ENCODE peak calls at places on chromosome 19, in six cellular contexts. D is uterus, O is thoracic aorta, J is psoas muscle, G is Panc1, U is right lobe of liver. N is an unnamed sample.

GRCh38 chr19:9881720-9882119 is 46.6 kb downstream of the PIN1 start:
- DNase-seq in D (no peak), U (no peak), J (no peak), G (no peak), O (no peak), N (no peak)

GRCh38 chr19:31261019-31261595 is 88.1 kb downstream of the TSHZ3 start:
- DNase-seq in O (no peak), G (no peak), J (no peak), D (peak; percentile 18), U (no peak), N (no peak)

GRCh38 chr19:16106121-16106520 is 5.6 kb upstream of the RAB8A start:
- DNase-seq in G (peak; percentile 36), U (no peak), O (no peak), D (no peak), J (no peak), N (no peak)

GRCh38 chr19:7869910-7870511 is 4.2 kb downstream of the PRR36 start:
- DNase-seq in J (peak; percentile 55), G (no peak), U (no peak), O (no peak), D (peak; percentile 55), N (no peak)

GRCh38 chr19:7397687-7398086 is 49.0 kb downstream of the ARHGEF18 start:
- DNase-seq in U (no peak), D (no peak), J (no peak), G (peak; percentile 81), O (no peak), N (no peak)

GRCh38 chr19:10654610-10655456 is 687 bp downstream of the ILF3 start:
- DNase-seq in D (peak; percentile 61), U (peak; percentile 57), J (no peak), O (no peak), G (no peak), N (peak; percentile 50)

GRCh38 chr19:58554494-58555368 is at the start of gene CHMP2A:
- DNase-seq in G (peak; percentile 81), U (peak; percentile 99), D (peak; percentile 99), O (peak; percentile 93), J (peak; percentile 99), N (peak; percentile 98)

GRCh38 chr19:58154679-58155648 is 4.4 kb upstream of the ZNF329 start:
- DNase-seq in J (peak; percentile 97), G (peak; percentile 10), U (peak; percentile 96), D (peak; percentile 98), O (peak; percentile 74), N (peak; percentile 93)

GRCh38 chr19:33373701-33374405 is at the start of gene CEBPG:
- DNase-seq in D (peak; percentile 67), O (no peak), U (peak; percentile 68), G (no peak), J (peak; percentile 71), N (no peak)

GRCh38 chr19:46069841-46070341 is 29.1 kb upstream of the IGFL4 start:
- DNase-seq in J (no peak), D (no peak), O (no peak), G (no peak), U (no peak), N (no peak)

DNA sequence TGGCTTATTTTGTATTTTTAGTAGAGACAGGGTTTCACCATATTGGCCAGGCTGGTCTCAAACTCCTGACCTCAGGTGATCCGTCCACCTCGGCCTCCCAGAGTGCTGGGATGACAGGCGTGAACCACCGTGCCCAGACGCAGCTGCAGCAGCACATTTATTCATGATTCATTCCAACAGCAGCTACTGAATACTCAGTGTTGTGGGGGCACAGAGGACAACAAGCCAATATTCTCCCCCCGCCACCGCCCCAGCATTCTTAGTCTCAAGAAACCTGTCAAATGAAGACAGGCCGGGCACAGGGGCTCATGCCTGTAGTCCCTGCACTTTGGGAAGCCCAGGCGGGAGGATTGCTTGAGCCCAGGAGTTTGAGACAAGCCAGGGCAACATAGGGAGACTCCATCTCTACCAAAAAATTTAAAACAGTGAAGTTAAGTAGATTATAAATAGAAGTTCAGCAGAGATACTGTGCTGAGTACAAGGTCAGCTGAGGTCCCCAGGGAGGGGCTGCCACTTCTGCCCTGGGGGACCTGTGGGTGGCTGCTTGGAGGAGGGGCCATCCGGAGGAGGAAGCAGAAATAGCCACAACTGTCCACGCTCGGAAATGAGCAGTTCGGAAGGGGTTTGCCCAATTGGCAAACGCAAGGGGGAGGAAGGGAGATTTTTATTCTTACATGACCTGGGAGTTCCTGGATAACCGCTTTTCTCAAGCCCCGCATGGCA is 4.3 kb downstream of the DOT1L start:
- DNase-seq in O (peak; percentile 71), G (no peak), U (peak; percentile 69), J (peak; percentile 79), D (peak; percentile 57), N (no peak)
- H3K9me3 ChIP-seq in O (no peaks in the 10 kb centered on the region), G (no peaks in the 10 kb centered on the region), U (no peaks in the 10 kb centered on the region), J (no peaks in the 10 kb centered on the region), D (no peaks in the 10 kb centered on the region), N (no peaks in the 10 kb centered on the region)

GRCh38 chr19:4525563-4526002 is 7.3 kb upstream of the PLIN4 start:
- DNase-seq in U (peak; percentile 33), D (no peak), J (no peak), G (no peak), O (no peak), N (no peak)

GRCh38 chr19:4523306-4524110 is 5.2 kb upstream of the PLIN4 start:
- DNase-seq in U (peak; percentile 74), D (no peak), J (peak; percentile 71), O (no peak), G (peak; percentile 20), N (no peak)

GRCh38 chr19:4522291-4523002 is 4.2 kb upstream of the PLIN4 start:
- DNase-seq in O (no peak), D (no peak), J (no peak), U (no peak), G (no peak), N (no peak)

GRCh38 chr19:4521888-4522242 is 3.6 kb upstream of the PLIN4 start:
- DNase-seq in U (no peak), G (no peak), D (no peak), J (no peak), O (no peak), N (no peak)

DNA sequence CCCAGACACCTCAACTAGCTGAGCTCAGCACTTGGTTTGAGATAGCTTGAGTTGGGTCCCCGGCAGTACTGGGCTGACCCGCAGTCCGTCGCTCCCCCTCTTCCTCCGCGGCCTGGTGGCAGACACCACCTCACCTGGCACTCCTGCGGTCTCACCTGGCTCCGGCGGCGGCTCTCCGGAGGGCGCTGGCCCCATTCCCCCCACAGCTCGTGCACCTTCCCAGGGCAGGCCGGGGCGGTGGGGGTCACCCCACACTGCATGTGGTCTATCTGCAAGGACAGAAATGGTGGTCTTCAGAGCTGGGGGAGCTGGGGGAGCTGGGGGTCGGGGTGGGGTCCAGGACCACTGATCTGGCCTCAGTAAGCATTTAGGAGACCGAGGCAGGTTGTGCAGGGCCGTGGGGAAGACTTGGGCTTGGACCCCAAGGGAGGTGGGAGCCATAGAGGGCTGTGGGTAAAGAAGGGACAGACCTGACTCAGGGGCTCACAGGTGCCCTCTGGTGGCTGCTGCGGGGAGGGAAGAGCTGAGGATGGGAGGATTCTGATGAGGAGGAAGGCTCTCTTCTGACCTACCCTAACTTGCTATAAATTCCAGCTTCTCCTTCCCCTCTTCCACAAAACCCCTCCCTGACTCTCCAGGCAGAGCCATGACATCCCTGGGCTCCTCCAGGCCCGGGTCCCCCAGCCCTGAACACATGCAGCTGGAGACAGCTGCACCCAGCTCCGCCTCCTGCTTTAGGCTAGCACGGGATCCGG is 6.7 kb upstream of the PLIN4 start:
- DNase-seq in O (no peak), U (peak; percentile 64), G (peak; percentile 33), D (peak; percentile 44), J (peak; percentile 69), N (no peak)
- TF ChIP-seq CTCF in O (peak; percentile 71), U (peak; percentile 74), G (peak; percentile 89), D (peak; percentile 50), J (peak; percentile 58), N (no peak)

GRCh38 chr19:43636121-43636683 is 3.4 kb downstream of the CADM4 start:
- DNase-seq in J (no peak), U (no peak), G (no peak), D (no peak), O (no peak), N (no peak)
- H3K4me3 ChIP-seq in J (no peak overlapping the region), U (no peak overlapping the region), G (no peak overlapping the region), D (no peak overlapping the region), O (no peak overlapping the region), N (no peak overlapping the region)

GRCh38 chr19:44435441-44435840 is 12.8 kb downstream of the ZNF229 start:
- DNase-seq in U (no peak), G (no peak), J (no peak), O (no peak), D (no peak), N (no peak)
- H3K9me3 ChIP-seq in U (peaks cover 20% of the 10 kb centered on the region), G (peaks cover 27% of the 10 kb centered on the region), J (peaks cover 70% of the 10 kb centered on the region), O (peaks cover 79% of the 10 kb centered on the region), D (peaks cover 30% of the 10 kb centered on the region), N (peaks cover 98% of the 10 kb centered on the region)

GRCh38 chr19:49102303-49102702 is 11.9 kb upstream of the LIN7B start:
- DNase-seq in D (no peak), O (no peak), U (no peak), J (no peak), G (no peak), N (no peak)

GRCh38 chr19:49103331-49104085 is 10.7 kb upstream of the LIN7B start:
- DNase-seq in U (no peak), O (no peak), G (no peak), J (no peak), D (no peak), N (no peak)

GRCh38 chr19:49098795-49099194 is 13.5 kb downstream of the SNRNP70 start:
- DNase-seq in U (no peak), D (no peak), O (no peak), G (no peak), J (no peak), N (no peak)

GRCh38 chr19:49104229-49104864 is 9.8 kb upstream of the LIN7B start:
- DNase-seq in G (no peak), O (no peak), J (no peak), D (no peak), U (no peak), N (no peak)

GRCh38 chr19:49101160-49101559 is 13.0 kb upstream of the LIN7B start:
- DNase-seq in G (no peak), U (no peak), J (no peak), O (no peak), D (no peak), N (no peak)
- TF ChIP-seq CTCF in G (no peak), U (no peak), J (no peak), O (no peak), D (no peak), N (no peak)

DNA sequence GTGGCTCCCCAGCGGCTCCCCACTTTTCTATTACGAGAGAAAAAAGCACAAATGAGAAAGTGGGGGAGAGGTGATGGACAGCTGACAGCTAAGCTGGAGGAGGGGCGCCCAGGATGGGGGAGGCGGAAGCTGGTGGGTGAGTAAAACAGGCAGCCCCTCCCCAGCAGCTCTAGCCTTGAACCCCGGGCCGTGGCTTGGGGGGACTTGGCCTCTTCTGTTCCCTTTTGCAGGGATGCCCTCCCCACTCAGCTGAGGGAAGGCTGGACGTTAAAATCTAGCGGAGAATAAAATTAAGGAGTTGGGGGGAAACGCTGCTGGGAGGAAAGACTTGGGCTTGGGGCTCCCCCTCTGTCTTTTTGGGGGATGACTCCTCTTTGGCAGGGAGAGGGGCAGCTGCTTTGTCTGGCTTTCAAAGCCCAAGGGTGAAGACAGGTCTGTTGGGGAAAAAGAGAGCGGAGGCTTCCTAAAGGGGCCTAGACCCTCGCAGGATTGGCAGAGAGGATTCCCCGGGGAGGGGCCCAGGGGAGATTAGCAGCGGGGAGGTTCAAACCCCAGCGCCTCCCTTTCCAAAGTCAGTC is 1.4 kb upstream of the SAMD1 start:
- DNase-seq in U (no peak), O (no peak), J (no peak), G (no peak), D (no peak), N (no peak)
- H3K4me3 ChIP-seq in U (peak overlapping the region; percentile 70), O (peak overlapping the region; percentile 75), J (peak overlapping the region; percentile 89), G (peak overlapping the region; percentile 66), D (peak overlapping the region; percentile 50), N (peak overlapping the region; percentile 90)